ENCODE peak calls at places on chromosomes 7 and 10, in four cellular contexts. M, O, V and I are unnamed samples.

GRCh38 chr7:28107960-28108359 is 72.6 kb downstream of the JAZF1 start:
- DNase-seq in V (no peak), M (no peak), O (no peak), I (no peak)

GRCh38 chr7:50657341-50657873 is 92.2 kb upstream of the DDC start:
- DNase-seq in O (peak; percentile 53), M (no peak), V (no peak), I (no peak)

GRCh38 chr7:19674266-19674960 is 34.4 kb downstream of the POLR1F start:
- DNase-seq in V (no peak), O (peak; percentile 30), M (no peak), I (no peak)

GRCh38 chr10:84248794-84249193 is 3.9 kb downstream of the RGR start:
- DNase-seq in V (no peak), M (no peak), O (no peak), I (no peak)

GRCh38 chr10:62264126-62264525 is 4.5 kb downstream of the RTKN2 start:
- DNase-seq in O (no peak), V (no peak), M (no peak), I (no peak)

GRCh38 chr10:44242826-44243225 is 142.1 kb downstream of the CXCL12 start:
- DNase-seq in V (no peak), O (no peak), M (no peak), I (no peak)

GRCh38 chr10:44046605-44047004 is 338.3 kb downstream of the CXCL12 start:
- DNase-seq in O (peak; percentile 55), V (no peak), M (no peak), I (no peak)

GRCh38 chr10:19488592-19489280 is 327.5 kb upstream of the PLXDC2 start:
- DNase-seq in M (no peak), O (no peak), V (no peak), I (no peak)

GRCh38 chr10:15230257-15230656 is 61.8 kb upstream of the NMT2 start:
- DNase-seq in V (no peak), M (no peak), O (no peak), I (no peak)

GRCh38 chr7:124497209-124497608 is 268.4 kb downstream of the GPR37 start:
- DNase-seq in V (peak; percentile 57), O (no peak), M (no peak), I (no peak)

GRCh38 chr10:99382181-99382580 is 48.2 kb downstream of the GOT1 start:
- DNase-seq in O (no peak), V (no peak), M (no peak), I (no peak)

GRCh38 chr7:130823060-130823459 is 89.1 kb upstream of the KLF14 start:
- DNase-seq in M (no peak), O (no peak), V (no peak), I (no peak)